ENCODE peak calls at places on chromosomes 2 and 18, in four cellular contexts. X is CD8-positive, alpha-beta T cell; J is GM20000; Z is bronchial epithelial cell. D is an unnamed sample.

GRCh38 chr2:204170419-204170818 is 233.9 kb downstream of the ICOS start:
- DNase-seq in X (no peak), J (no peak), Z (no peak), D (no peak)

GRCh38 chr2:70143314-70144150 is 47.3 kb downstream of the C2orf42 start:
- DNase-seq in X (peak; percentile 51), J (peak; percentile 65), Z (peak; percentile 45), D (no peak)

GRCh38 chr2:2828774-2829368 is 497.8 kb upstream of the MYT1L start:
- DNase-seq in X (no peak), J (no peak), Z (no peak), D (no peak)

GRCh38 chr2:231634412-231634811 is 41.7 kb downstream of the TEX44 start:
- DNase-seq in X (no peak), J (no peak), Z (no peak), D (no peak)

GRCh38 chr2:234631896-234632514 is 135.1 kb upstream of the ARL4C start:
- DNase-seq in X (no peak), J (no peak), Z (no peak), D (no peak)

GRCh38 chr18:9120796-9121195 is 15.8 kb upstream of the ANKRD12 start:
- DNase-seq in X (no peak), J (no peak), Z (no peak), D (no peak)

GRCh38 chr18:74454279-74454741 is 2.8 kb downstream of the DIPK1C start:
- DNase-seq in X (no peak), J (no peak), Z (no peak), D (peak; percentile 10)

GRCh38 chr2:117917223-117917917 is 96.5 kb downstream of the CCDC93 start:
- DNase-seq in X (no peak), J (no peak), Z (peak; percentile 9), D (no peak)

GRCh38 chr2:234626566-234627130 is 129.8 kb upstream of the ARL4C start:
- DNase-seq in X (no peak), J (no peak), Z (no peak), D (no peak)

GRCh38 chr2:240898108-240898730 is 2.3 kb upstream of the MAB21L4 start:
- DNase-seq in X (no peak), J (no peak), Z (peak; percentile 56), D (no peak)

GRCh38 chr2:66839551-66840320 is 404.8 kb downstream of the MEIS1 start:
- DNase-seq in X (no peak), J (no peak), Z (peak; percentile 99), D (no peak)

GRCh38 chr18:74381621-74382350 is 66.1 kb downstream of the C18orf63 start:
- DNase-seq in X (no peak), J (no peak), Z (no peak), D (no peak)

GRCh38 chr2:94873362-94874276 is 2.4 kb downstream of the TEKT4 start:
- DNase-seq in X (no peak), J (no peak), Z (no peak), D (no peak)

GRCh38 chr18:39839782-39840181 is 2115.3 kb upstream of the PIK3C3 start:
- DNase-seq in X (no peak), J (no peak), Z (peak; percentile 42), D (no peak)

GRCh38 chr2:64698668-64699444 is 45.1 kb upstream of the SERTAD2 start:
- DNase-seq in X (no peak), J (peak; percentile 64), Z (peak; percentile 84), D (no peak)

GRCh38 chr2:55856936-55857335 is 66.6 kb downstream of the EFEMP1 start:
- DNase-seq in X (no peak), J (no peak), Z (peak; percentile 98), D (no peak)

GRCh38 chr2:12227941-12228608 is 481.6 kb downstream of the LPIN1 start:
- DNase-seq in X (no peak), J (no peak), Z (no peak), D (no peak)

GRCh38 chr18:36187826-36188721 is 777 bp downstream of the MOCOS start:
- DNase-seq in X (no peak), J (peak; percentile 35), Z (peak; percentile 49), D (no peak)

GRCh38 chr2:10256031-10256524 is 46.6 kb upstream of the HPCAL1 start:
- DNase-seq in X (no peak), J (no peak), Z (no peak), D (peak; percentile 5)

DNA sequence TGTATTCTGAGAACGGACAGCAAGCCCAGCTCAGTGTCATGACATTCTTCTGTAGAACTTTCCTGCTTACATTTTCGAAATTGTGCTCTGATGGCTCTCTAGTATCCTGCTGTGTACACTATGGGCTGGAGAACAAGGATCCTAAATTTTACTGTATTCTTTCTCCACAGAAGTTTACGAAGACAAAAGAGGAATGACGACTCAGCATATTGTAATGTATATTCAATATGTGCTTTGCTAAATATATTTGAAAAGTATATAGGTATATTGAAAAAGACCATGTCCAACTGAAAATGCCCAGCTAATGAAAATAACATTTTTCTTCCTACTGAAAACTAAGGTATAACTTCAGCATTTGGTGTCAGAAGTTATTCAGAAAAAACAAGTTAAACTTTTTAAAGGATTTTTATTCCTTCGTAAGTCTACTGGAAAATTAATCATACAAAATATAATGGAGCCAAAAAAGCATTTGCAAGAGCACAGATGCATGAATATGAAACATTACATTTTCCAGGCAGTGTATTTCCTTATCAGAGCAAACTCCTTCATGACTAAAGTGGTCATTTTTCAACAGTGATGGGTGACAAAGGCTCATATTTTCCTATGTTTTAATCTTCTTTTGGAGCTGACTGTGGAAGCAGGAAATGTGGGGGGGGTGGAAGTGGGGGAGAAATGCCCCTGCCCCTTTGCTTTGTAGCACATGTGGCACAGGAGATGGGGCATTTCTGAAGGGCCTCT is 143.8 kb upstream of the THUMPD2 start:
- DNase-seq in X (no peak), J (no peak), Z (no peak), D (no peak)
- TF ChIP-seq CTCF in X (no peak), J (no peak), Z (no peak), D (no peak)

GRCh38 chr2:113889471-113890252 is at the start of gene ACTR3:
- DNase-seq in X (peak; percentile 97), J (peak; percentile 93), Z (peak; percentile 92), D (peak; percentile 99)
- TF ChIP-seq CTCF in X (no peak), J (no peak), Z (no peak), D (no peak)

GRCh38 chr18:52869942-52870907 is 530.2 kb downstream of the DCC start:
- DNase-seq in X (no peak), J (no peak), Z (no peak), D (no peak)
- TF ChIP-seq CTCF in X (no peak), J (no peak), Z (no peak), D (no peak)

GRCh38 chr18:6413554-6414117 is 1.1 kb downstream of the L3MBTL4 start:
- DNase-seq in X (no peak), J (no peak), Z (no peak), D (no peak)
- TF ChIP-seq CTCF in X (no peak), J (no peak), Z (no peak), D (no peak)

GRCh38 chr2:172427256-172427989 is at the start of gene ITGA6:
- DNase-seq in X (peak; percentile 75), J (peak; percentile 74), Z (peak; percentile 67), D (peak; percentile 69)
- TF ChIP-seq CTCF in X (no peak), J (no peak), Z (peak; percentile 13), D (no peak)

GRCh38 chr2:15298769-15299168 is 262.4 kb downstream of the NBAS start:
- DNase-seq in X (no peak), J (no peak), Z (peak; percentile 18), D (no peak)

GRCh38 chr2:15303874-15304273 is 257.3 kb downstream of the NBAS start:
- DNase-seq in X (no peak), J (no peak), Z (no peak), D (no peak)

GRCh38 chr2:15300645-15301573 is 260.2 kb downstream of the NBAS start:
- DNase-seq in X (no peak), J (no peak), Z (no peak), D (no peak)

GRCh38 chr2:15302154-15302553 is 259.0 kb downstream of the NBAS start:
- DNase-seq in X (no peak), J (no peak), Z (no peak), D (no peak)

DNA sequence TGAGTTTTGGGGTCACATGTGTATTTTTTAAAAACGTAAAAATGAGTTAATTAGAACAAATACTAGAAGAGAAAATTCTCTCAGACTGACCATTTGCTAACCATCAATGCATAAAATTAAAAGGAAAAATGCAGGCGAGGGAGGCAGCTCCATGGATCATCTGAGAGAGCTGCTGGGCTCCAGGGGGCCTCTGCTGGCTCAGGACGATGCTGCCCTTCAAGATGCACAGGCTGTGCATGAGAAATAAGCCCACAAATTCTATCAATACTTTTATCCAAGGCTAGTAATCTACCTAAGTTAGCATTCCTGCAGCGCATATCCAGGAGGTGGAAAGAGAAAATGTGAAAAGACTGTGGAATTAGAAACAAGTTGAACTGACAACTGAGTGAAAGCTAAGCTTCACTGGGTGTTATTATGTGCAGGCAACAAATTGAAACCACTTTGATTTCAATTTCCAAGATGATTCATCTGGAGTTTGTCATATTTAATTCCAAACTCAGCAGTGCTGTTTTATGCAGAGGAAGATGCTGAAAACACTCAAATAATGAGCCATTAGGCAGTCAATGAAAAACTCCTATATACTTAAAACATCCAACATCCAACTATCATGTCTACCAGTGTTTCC is 261.1 kb downstream of the NBAS start:
- DNase-seq in X (no peak), J (no peak), Z (no peak), D (no peak)
- TF ChIP-seq CTCF in X (no peak), J (no peak), Z (no peak), D (no peak)

D was measured in mesothelial cell of epicardium.